ENCODE peak calls at places on chromosomes 12 and 14, in seven cellular contexts. P is IMR-90, H is fibroblast of lung, Q is activated B cell treated with CpG ODN at 0.5 μM for 24 hours, Z is HFF-Myc, O is WERI-Rb-1, U is AG10803. N is an unnamed sample.

GRCh38 chr12:12357697-12358476 is 1.0 kb downstream of the BORCS5 start:
- DNase-seq in P (peak), H (peak), Q (no peak), Z (no peak), O (no peak), U (no peak), N (no peak)

GRCh38 chr12:81136519-81136918 is 58.6 kb downstream of the ACSS3 start:
- DNase-seq in H (no peak), Z (no peak), U (no peak), O (no peak), P (no peak), Q (no peak), N (no peak)

GRCh38 chr12:131035268-131035681 is 81.6 kb downstream of the ADGRD1 start:
- DNase-seq in Q (no peak), O (no peak), U (no peak), H (no peak), Z (no peak), P (no peak), N (no peak)

GRCh38 chr14:73242274-73242960 is 5.1 kb downstream of the PAPLN start:
- DNase-seq in U (no peak), Q (no peak), Z (no peak), O (no peak), P (no peak), H (no peak), N (no peak)

GRCh38 chr12:6367969-6368892 is 7.1 kb downstream of the SCNN1A start:
- DNase-seq in H (no peak), Q (no peak), P (no peak), O (no peak), Z (no peak), U (no peak), N (no peak)

GRCh38 chr12:50402270-50403000 is 1.8 kb downstream of the LARP4 start:
- DNase-seq in O (no peak), Q (no peak), P (no peak), H (peak), Z (no peak), U (no peak), N (no peak)

GRCh38 chr14:77603654-77604270 is 12.7 kb downstream of the SPTLC2 start:
- DNase-seq in H (peak), U (no peak), Q (no peak), O (peak), P (no peak), Z (no peak), N (no peak)

GRCh38 chr12:98253207-98253606 is 262.2 kb upstream of the TMPO start:
- DNase-seq in U (no peak), H (no peak), O (no peak), P (no peak), Z (no peak), Q (no peak), N (no peak)

GRCh38 chr14:60212503-60213371 is 36.3 kb upstream of the PPM1A start:
- DNase-seq in Z (no peak), Q (no peak), H (no peak), O (no peak), U (no peak), P (no peak), N (no peak)

GRCh38 chr12:119202121-119202527 is 23.4 kb downstream of the HSPB8 start:
- DNase-seq in U (no peak), H (no peak), Q (no peak), P (no peak), Z (no peak), O (no peak), N (no peak)

GRCh38 chr14:22547309-22547947 is 41.6 kb downstream of the DAD1 start:
- DNase-seq in H (no peak), Z (no peak), U (peak), P (no peak), O (no peak), Q (no peak), N (no peak)

GRCh38 chr12:52013626-52014310 is 7.0 kb downstream of the TAMALIN start:
- DNase-seq in H (no peak), U (no peak), Z (no peak), P (no peak), O (no peak), Q (no peak), N (no peak)

GRCh38 chr12:127363392-127363791 is 903.6 kb upstream of the TMEM132C start:
- DNase-seq in U (no peak), H (no peak), Q (no peak), O (peak), Z (no peak), P (no peak), N (no peak)

GRCh38 chr12:121223283-121223946 is 13.5 kb downstream of the P2RX4 start:
- DNase-seq in O (peak), P (no peak), Z (no peak), H (no peak), Q (no peak), U (no peak), N (no peak)

GRCh38 chr12:101051901-101052550 is 158.0 kb downstream of the SLC5A8 start:
- DNase-seq in H (peak), O (no peak), Q (no peak), Z (peak), P (peak), U (peak), N (no peak)

GRCh38 chr14:101070540-101071492 is 167.3 kb upstream of the RTL1 start:
- DNase-seq in U (no peak), H (no peak), O (no peak), Z (no peak), Q (peak), P (no peak), N (no peak)

GRCh38 chr14:100755649-100756048 is 29.0 kb downstream of the DLK1 start:
- DNase-seq in Z (no peak), Q (no peak), P (peak), U (no peak), O (no peak), H (peak), N (no peak)

GRCh38 chr12:89918172-89918880 is 209.7 kb upstream of the ATP2B1 start:
- DNase-seq in U (no peak), O (no peak), P (no peak), Z (no peak), H (no peak), Q (no peak), N (no peak)

GRCh38 chr14:61925732-61926445 is 163.7 kb downstream of the SNAPC1 start:
- DNase-seq in Q (no peak), O (no peak), H (peak), Z (no peak), P (peak), U (peak), N (no peak)

DNA sequence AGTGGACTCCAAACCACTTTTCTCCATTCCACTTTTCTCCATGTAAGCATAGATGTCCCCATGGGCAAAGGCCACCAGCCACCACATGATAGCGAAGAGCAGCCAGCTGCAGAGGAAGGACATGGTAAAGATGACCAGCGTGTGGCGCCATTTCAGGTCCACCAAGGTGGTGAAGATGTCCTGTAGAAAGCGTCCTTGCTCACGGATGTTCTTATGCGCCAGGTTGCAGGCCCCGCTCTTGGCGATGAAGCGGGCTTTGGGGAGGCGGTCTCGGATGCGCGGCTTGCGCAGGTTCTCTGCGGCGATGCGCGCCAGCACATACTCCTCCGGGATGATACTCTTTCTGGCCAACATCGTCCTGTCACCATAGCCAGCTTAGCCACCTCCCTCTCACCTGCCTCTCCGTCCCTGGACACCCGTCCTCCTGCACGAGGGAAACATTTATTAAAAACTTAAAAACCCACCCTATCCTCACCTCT is 1.2 kb downstream of the KCNJ8 start:
- DNase-seq in Q (no peak), U (peak), O (peak), Z (no peak), P (peak), H (peak), N (no peak)
- TF ChIP-seq CTCF in Q (no peak), U (peak), O (peak), Z (peak), P (peak), H (peak), N (peak)

GRCh38 chr12:55659486-55660385 is 23.0 kb downstream of the OR10P1 start:
- DNase-seq in Q (no peak), O (peak), U (peak), Z (no peak), H (peak), P (peak), N (no peak)

GRCh38 chr12:55654506-55655224 is 18.0 kb downstream of the OR10P1 start:
- DNase-seq in Z (no peak), P (no peak), Q (no peak), O (no peak), H (no peak), U (no peak), N (no peak)

GRCh38 chr12:55658635-55659391 is 22.1 kb downstream of the OR10P1 start:
- DNase-seq in H (no peak), Q (no peak), O (no peak), Z (no peak), P (no peak), U (no peak), N (no peak)

GRCh38 chr12:55658212-55658611 is 21.5 kb downstream of the OR10P1 start:
- DNase-seq in Q (no peak), O (no peak), P (no peak), Z (no peak), H (no peak), U (no peak), N (no peak)

GRCh38 chr12:55657282-55657681 is 20.6 kb downstream of the OR10P1 start:
- DNase-seq in Z (no peak), U (no peak), Q (no peak), H (no peak), O (no peak), P (no peak), N (no peak)
- TF ChIP-seq CTCF in Z (no peak), U (no peak), Q (no peak), H (no peak), O (no peak), P (no peak), N (no peak)

GRCh38 chr14:69259531-69260245 is at the start of gene GALNT16:
- DNase-seq in P (peak), Q (no peak), H (peak), Z (no peak), U (no peak), O (peak), N (peak)
- TF ChIP-seq CTCF in P (peak), Q (no peak), H (peak), Z (peak), U (peak), O (peak), N (no peak)

GRCh38 chr12:75945581-75945980 is 86.0 kb downstream of the PHLDA1 start:
- DNase-seq in O (no peak), U (no peak), P (no peak), Z (no peak), H (peak), Q (no peak), N (no peak)

GRCh38 chr12:75944097-75944904 is 87.3 kb downstream of the PHLDA1 start:
- DNase-seq in U (peak), P (peak), O (no peak), Q (no peak), H (peak), Z (peak), N (no peak)

GRCh38 chr12:75947171-75947723 is 84.3 kb downstream of the PHLDA1 start:
- DNase-seq in H (no peak), Z (no peak), O (no peak), P (no peak), U (no peak), Q (no peak), N (no peak)

GRCh38 chr12:75943730-75944096 is 87.9 kb downstream of the PHLDA1 start:
- DNase-seq in H (no peak), P (no peak), Z (no peak), Q (no peak), O (no peak), U (no peak), N (no peak)

DNA sequence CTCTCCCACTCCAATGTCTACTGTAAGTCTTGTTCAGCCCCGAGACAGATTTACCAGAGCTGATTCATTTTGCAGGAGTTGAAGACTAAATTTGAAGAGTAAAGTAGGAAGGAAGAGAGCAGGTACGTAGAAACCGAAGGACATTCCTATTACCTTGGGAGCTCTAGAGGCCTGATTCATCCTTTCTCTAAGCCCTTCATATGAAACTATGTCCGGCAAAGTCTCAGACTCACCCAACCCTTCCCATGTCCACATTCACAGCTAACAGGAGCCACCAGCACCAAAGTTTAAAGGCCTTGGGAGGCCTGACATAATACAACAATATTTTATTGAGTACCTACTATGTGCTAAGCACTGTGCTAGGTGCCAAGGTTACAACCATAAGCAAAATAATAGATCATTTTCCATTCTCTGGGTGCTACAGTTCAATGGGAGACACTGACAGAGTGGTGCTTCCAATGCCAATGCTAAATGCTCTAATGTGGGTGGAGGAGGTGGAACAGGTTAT is 86.6 kb downstream of the PHLDA1 start:
- DNase-seq in Z (no peak), U (no peak), O (no peak), H (no peak), Q (no peak), P (no peak), N (no peak)
- TF ChIP-seq CTCF in Z (no peak), U (no peak), O (no peak), H (no peak), Q (no peak), P (no peak), N (no peak)

DNA sequence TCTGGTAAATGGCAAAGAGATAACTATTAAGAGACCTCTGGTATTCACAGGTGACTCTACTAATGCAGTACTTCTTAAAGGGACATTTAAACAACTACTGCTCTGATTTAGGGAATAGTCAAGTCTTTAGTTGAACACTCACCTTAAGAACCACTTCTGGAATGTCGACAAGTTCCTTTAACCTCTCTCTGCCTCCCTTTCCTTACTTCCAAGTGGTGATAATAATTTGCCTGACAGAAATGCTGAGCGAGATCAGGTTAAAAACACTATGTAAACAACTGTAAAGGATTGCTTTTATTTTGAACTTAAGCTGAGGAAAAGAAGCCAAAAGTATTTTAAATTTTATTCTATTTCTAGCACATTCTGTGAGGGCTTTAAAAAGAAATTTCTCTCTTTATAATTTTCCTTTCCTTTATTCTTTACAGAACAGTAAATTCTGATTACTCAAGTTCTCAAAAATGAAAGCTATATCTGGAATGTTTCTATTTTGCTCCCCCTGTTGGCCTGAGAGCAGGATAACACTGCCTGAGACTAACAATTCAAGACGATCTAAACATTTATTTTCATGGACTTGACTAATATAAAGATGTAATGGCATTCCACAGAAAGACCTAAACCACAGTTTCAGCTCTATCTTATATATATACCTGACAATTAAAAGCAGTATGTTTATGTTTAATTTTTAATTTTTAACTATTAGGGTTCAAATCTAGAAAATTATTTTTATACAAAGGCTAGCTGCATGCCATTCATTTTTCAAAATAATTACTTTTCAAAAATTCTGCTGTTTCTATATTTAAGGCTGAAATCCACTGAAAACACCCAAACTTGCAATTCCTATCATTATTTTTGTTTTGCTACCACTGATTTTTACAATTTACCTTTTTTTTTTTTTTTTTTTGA is 29.2 kb downstream of the ZCCHC8 start:
- DNase-seq in Z (peak), P (peak), Q (no peak), H (peak), O (no peak), U (peak), N (no peak)
- TF ChIP-seq CTCF in Z (peak), P (peak), Q (peak), H (peak), O (peak), U (peak), N (peak)

GRCh38 chr14:92551066-92551841 is 37.7 kb downstream of the RIN3 start:
- DNase-seq in P (no peak), H (no peak), O (no peak), U (no peak), Q (no peak), Z (no peak), N (no peak)
- TF ChIP-seq CTCF in P (no peak), H (no peak), O (no peak), U (no peak), Q (no peak), Z (no peak), N (no peak)

GRCh38 chr12:124162151-124163110 is 132.5 kb upstream of the RFLNA start:
- DNase-seq in U (no peak), Z (no peak), O (no peak), Q (no peak), P (no peak), H (no peak), N (no peak)
- TF ChIP-seq CTCF in U (no peak), Z (no peak), O (peak), Q (no peak), P (no peak), H (no peak), N (peak)

GRCh38 chr12:94650143-94651056 is at the start of gene TMCC3:
- DNase-seq in H (peak), Q (peak), P (no peak), O (peak), U (no peak), Z (no peak), N (peak)
- TF ChIP-seq CTCF in H (no peak), Q (no peak), P (no peak), O (no peak), U (no peak), Z (no peak), N (no peak)

N was measured in D721Med.